ENCODE peak calls at places on chromosomes 4 and X, in six cellular contexts. Y, H, K, E, D and C are unnamed samples.

GRCh38 chr4:16573744-16574143 is 324.7 kb downstream of the LDB2 start:
- DNase-seq in Y (peak; percentile 90), H (no peak), K (peak; percentile 91), E (no peak), D (no peak), C (no peak)

GRCh38 chrX:88355252-88355651 is 391.8 kb upstream of the CPXCR1 start:
- DNase-seq in Y (peak; percentile 2), H (no peak), K (no peak), E (no peak), D (peak; percentile 8), C (no peak)

GRCh38 chrX:124555036-124555595 is 208.8 kb downstream of the SH2D1A start:
- DNase-seq in Y (peak; percentile 77), H (no peak), K (peak; percentile 45), E (no peak), D (peak; percentile 29), C (no peak)

GRCh38 chrX:17535229-17535628 is 160.2 kb downstream of the NHS start:
- DNase-seq in Y (peak; percentile 59), H (peak; percentile 30), K (peak; percentile 29), E (peak; percentile 16), D (peak; percentile 25), C (peak; percentile 2)

GRCh38 chr4:2363056-2363719 is 55.3 kb downstream of the ZFYVE28 start:
- DNase-seq in Y (no peak), H (no peak), K (peak; percentile 65), E (no peak), D (peak; percentile 62), C (no peak)

GRCh38 chr4:6924361-6924779 is 14.7 kb downstream of the TBC1D14 start:
- DNase-seq in Y (no peak), H (no peak), K (no peak), E (no peak), D (no peak), C (no peak)

GRCh38 chrX:143634373-143634685 is 1.6 kb downstream of the SLITRK4 start:
- DNase-seq in Y (no peak), H (no peak), K (no peak), E (no peak), D (no peak), C (no peak)

GRCh38 chrX:16125520-16126149 is 2.3 kb downstream of the GRPR start:
- DNase-seq in Y (peak; percentile 49), H (no peak), K (no peak), E (no peak), D (peak; percentile 9), C (no peak)

GRCh38 chr4:152684007-152684406 is 4.2 kb upstream of the TMEM154 start:
- DNase-seq in Y (no peak), H (no peak), K (no peak), E (no peak), D (no peak), C (peak; percentile 38)

GRCh38 chrX:70049925-70050324 is at the start of gene AWAT2:
- DNase-seq in Y (no peak), H (no peak), K (no peak), E (no peak), D (no peak), C (no peak)

GRCh38 chr4:76434901-76435688 is at the start of gene SHROOM3:
- DNase-seq in Y (peak; percentile 35), H (no peak), K (peak; percentile 54), E (no peak), D (no peak), C (no peak)

GRCh38 chrX:124963717-124964116 is 356.0 kb upstream of the TEX13C start:
- DNase-seq in Y (no peak), H (no peak), K (no peak), E (no peak), D (no peak), C (no peak)

GRCh38 chr4:183504930-183505555 is at the start of gene ING2:
- DNase-seq in Y (no peak), H (peak; percentile 89), K (peak; percentile 87), E (peak; percentile 21), D (peak; percentile 90), C (no peak)

GRCh38 chr4:136680271-136680670 is 852.0 kb downstream of the PCDH18 start:
- DNase-seq in Y (peak; percentile 7), H (peak; percentile 40), K (no peak), E (no peak), D (peak; percentile 34), C (no peak)

GRCh38 chr4:110823251-110823650 is 200.4 kb upstream of the PITX2 start:
- DNase-seq in Y (no peak), H (no peak), K (peak; percentile 71), E (no peak), D (no peak), C (no peak)

GRCh38 chrX:11704725-11705495 is 39.2 kb upstream of the ARHGAP6 start:
- DNase-seq in Y (no peak), H (no peak), K (no peak), E (no peak), D (no peak), C (no peak)

GRCh38 chr4:122045533-122045932 is 93.7 kb upstream of the TRPC3 start:
- DNase-seq in Y (peak; percentile 97), H (peak; percentile 3), K (peak; percentile 92), E (peak; percentile 62), D (peak; percentile 57), C (no peak)

GRCh38 chr4:153489856-153490558 is 23.8 kb downstream of the TMEM131L start:
- DNase-seq in Y (peak; percentile 44), H (no peak), K (no peak), E (no peak), D (no peak), C (no peak)

DNA sequence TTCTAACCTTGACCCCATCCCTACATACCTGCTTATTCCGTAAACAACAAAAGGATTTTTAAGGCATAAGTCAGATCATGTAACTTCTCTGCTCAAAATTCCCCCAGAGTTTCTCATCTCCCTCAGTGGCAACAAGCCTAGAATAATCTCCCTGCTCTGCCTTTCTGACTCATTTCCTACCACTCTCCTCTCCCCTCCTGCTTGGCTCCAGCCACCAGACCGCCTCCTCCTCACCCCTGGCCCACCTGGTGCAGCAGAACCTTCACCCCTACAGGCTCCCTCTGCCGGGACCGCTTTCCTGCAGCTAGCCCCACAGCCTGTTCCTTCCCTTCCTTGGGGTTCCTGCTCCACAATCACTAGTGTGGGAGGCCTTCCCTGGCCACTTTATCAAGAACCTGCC is 32.1 kb downstream of the TSPAN5 start:
- DNase-seq in Y (peak; percentile 89), H (no peak), K (peak; percentile 93), E (peak; percentile 92), D (peak; percentile 40), C (no peak)
- TF ChIP-seq EZH2phosphoT487 in Y (no peak), H (no peak), K (no peak), E (no peak), D (no peak), C (no peak)

GRCh38 chr4:87121332-87122065 is 98.9 kb downstream of the KLHL8 start:
- DNase-seq in Y (no peak), H (no peak), K (peak; percentile 65), E (no peak), D (no peak), C (no peak)
- TF ChIP-seq EZH2phosphoT487 in Y (no peak), H (no peak), K (no peak), E (no peak), D (no peak), C (no peak)

GRCh38 chrX:76427560-76428242 is at the start of gene MAGEE1:
- DNase-seq in Y (peak; percentile 75), H (peak; percentile 80), K (peak; percentile 74), E (peak; percentile 32), D (peak; percentile 79), C (peak; percentile 70)
- TF ChIP-seq EZH2phosphoT487 in Y (no peak), H (no peak), K (no peak), E (no peak), D (no peak), C (no peak)

DNA sequence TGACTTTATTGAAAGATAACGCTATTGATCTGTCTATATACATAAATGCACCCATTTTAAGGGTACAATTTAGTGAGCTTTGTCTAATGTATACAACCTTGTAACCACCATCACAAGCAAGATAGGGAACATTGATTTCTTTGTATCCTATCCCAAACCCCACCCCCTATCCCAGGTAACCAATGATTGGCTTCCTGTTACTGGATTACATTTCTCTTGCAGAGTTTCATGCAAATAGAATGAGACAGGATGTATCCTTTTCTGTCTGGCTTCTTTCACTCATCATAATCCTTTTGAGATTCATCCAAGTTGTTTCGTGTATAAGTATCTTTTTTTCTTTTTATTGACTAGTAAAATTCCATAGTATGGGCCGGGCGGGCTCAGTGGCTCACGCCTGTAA is 1.6 kb upstream of the GRIPAP1 start:
- DNase-seq in Y (peak; percentile 60), H (no peak), K (no peak), E (no peak), D (no peak), C (peak; percentile 3)
- TF ChIP-seq EZH2phosphoT487 in Y (no peak), H (no peak), K (no peak), E (no peak), D (no peak), C (no peak)

GRCh38 chr4:175298119-175298518 is 380.0 kb downstream of the ADAM29 start:
- DNase-seq in Y (peak; percentile 4), H (no peak), K (peak; percentile 41), E (no peak), D (no peak), C (no peak)
- TF ChIP-seq EZH2phosphoT487 in Y (no peak), H (no peak), K (no peak), E (no peak), D (no peak), C (no peak)

DNA sequence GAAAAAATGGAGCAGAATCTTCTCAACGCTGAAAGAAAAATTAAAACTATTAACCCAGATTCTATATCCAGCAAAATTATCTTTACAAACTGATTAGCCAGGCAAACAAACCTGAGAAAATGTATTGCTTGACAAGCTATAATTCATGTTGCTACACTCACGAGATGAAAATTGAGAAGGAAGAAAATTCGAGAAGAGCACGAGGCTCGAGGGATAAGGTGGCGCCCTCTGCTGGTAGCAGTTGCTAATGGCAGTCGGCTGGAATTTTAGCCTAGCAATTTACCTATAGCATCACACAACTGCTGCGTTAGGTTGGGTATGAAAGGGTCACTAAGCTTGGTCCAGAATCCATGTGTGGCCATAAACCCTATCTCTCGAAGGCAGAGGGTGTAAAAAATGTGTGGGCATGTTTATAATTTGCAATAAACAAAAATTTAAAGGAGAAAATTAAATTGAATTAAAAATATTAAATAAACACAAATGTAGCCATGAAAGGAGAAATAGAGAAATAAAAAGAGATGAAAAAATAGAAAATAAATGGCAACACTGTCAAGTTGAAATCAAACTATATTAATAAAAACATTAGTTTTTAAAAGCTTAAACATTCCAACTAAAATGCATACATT is 126.6 kb downstream of the PPP4R3C start:
- DNase-seq in Y (peak; percentile 60), H (peak; percentile 37), K (peak; percentile 34), E (peak; percentile 3), D (peak; percentile 40), C (peak; percentile 30)
- TF ChIP-seq EZH2phosphoT487 in Y (no peak), H (no peak), K (no peak), E (no peak), D (no peak), C (no peak)

GRCh38 chr4:184854673-184855072 is 28.9 kb upstream of the ACSL1 start:
- DNase-seq in Y (no peak), H (peak; percentile 30), K (no peak), E (no peak), D (no peak), C (peak; percentile 14)
- TF ChIP-seq EZH2phosphoT487 in Y (no peak), H (no peak), K (no peak), E (no peak), D (no peak), C (no peak)

DNA sequence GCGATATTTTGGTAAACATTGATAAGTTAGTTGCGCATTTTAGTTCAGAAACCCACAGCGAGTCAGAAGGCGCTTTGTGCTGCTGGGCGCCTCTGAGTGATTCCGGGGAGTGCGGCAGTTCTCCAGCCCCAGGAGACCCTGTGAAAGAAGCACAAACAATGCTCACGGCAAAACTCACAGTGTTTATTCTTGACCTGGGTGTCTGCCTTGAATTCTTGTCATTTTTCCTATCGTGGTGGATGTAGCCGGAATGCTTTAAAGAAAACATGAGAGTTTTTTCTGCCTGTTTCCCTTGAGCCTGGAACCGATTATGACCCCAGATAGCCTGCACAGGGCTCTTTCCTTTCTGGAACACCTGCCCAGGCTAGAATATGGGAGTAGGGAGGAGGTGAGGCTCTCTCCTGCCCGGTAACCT is 6.7 kb downstream of the TBL1X start:
- DNase-seq in Y (no peak), H (no peak), K (no peak), E (no peak), D (no peak), C (no peak)
- TF ChIP-seq EZH2phosphoT487 in Y (no peak), H (no peak), K (no peak), E (no peak), D (no peak), C (no peak)